ENCODE peak calls at places on chromosomes 13 and 19, in six cellular contexts. One of them, this sample, is unnamed.

GRCh38 chr13:106858910-106859309 is 291.0 kb upstream of the ARGLU1 start:
- DNase-seq in activated CD8-positive, alpha-beta memory T cell treated with anti-CD3 and anti-CD28 coated beads, Interleukin-2, amount 10 ng/mL, durations not matched to agents 7 days and 5 days: no peak
- DNase-seq in cardiac muscle cell: no peak
- DNase-seq in stimulated activated CD4-positive, alpha-beta T cell treated with anti-CD3 and anti-CD28 coated beads, TNF-alpha, amount 100 ng/mL, for 1 hour: no peak
- DNase-seq in BE2C: no peak
- DNase-seq in HL-60: no peak
- DNase-seq in this sample: no peak

GRCh38 chr13:104008571-104009435 is 942.6 kb upstream of the SLC10A2 start:
- DNase-seq in activated CD8-positive, alpha-beta memory T cell treated with anti-CD3 and anti-CD28 coated beads, Interleukin-2, amount 10 ng/mL, durations not matched to agents 7 days and 5 days: no peak
- DNase-seq in cardiac muscle cell: peak; percentile 23
- DNase-seq in stimulated activated CD4-positive, alpha-beta T cell treated with anti-CD3 and anti-CD28 coated beads, TNF-alpha, amount 100 ng/mL, for 1 hour: no peak
- DNase-seq in BE2C: peak; percentile 20
- DNase-seq in HL-60: no peak
- DNase-seq in this sample: peak; percentile 49

GRCh38 chr13:83378901-83379300 is 503.4 kb downstream of the SLITRK1 start:
- DNase-seq in activated CD8-positive, alpha-beta memory T cell treated with anti-CD3 and anti-CD28 coated beads, Interleukin-2, amount 10 ng/mL, durations not matched to agents 7 days and 5 days: no peak
- DNase-seq in cardiac muscle cell: peak; percentile 21
- DNase-seq in stimulated activated CD4-positive, alpha-beta T cell treated with anti-CD3 and anti-CD28 coated beads, TNF-alpha, amount 100 ng/mL, for 1 hour: no peak
- DNase-seq in BE2C: no peak
- DNase-seq in HL-60: no peak
- DNase-seq in this sample: no peak

GRCh38 chr13:36154567-36155231 is 23.5 kb upstream of the DCLK1 start:
- DNase-seq in activated CD8-positive, alpha-beta memory T cell treated with anti-CD3 and anti-CD28 coated beads, Interleukin-2, amount 10 ng/mL, durations not matched to agents 7 days and 5 days: no peak
- DNase-seq in cardiac muscle cell: no peak
- DNase-seq in stimulated activated CD4-positive, alpha-beta T cell treated with anti-CD3 and anti-CD28 coated beads, TNF-alpha, amount 100 ng/mL, for 1 hour: no peak
- DNase-seq in BE2C: no peak
- DNase-seq in HL-60: no peak
- DNase-seq in this sample: peak; percentile 96

GRCh38 chr19:5286465-5287029 is 54.1 kb downstream of the PTPRS start:
- DNase-seq in activated CD8-positive, alpha-beta memory T cell treated with anti-CD3 and anti-CD28 coated beads, Interleukin-2, amount 10 ng/mL, durations not matched to agents 7 days and 5 days: no peak
- DNase-seq in cardiac muscle cell: no peak
- DNase-seq in stimulated activated CD4-positive, alpha-beta T cell treated with anti-CD3 and anti-CD28 coated beads, TNF-alpha, amount 100 ng/mL, for 1 hour: no peak
- DNase-seq in BE2C: no peak
- DNase-seq in HL-60: no peak
- DNase-seq in this sample: no peak

GRCh38 chr13:33743438-33744368 is 74.2 kb upstream of the RFC3 start:
- DNase-seq in activated CD8-positive, alpha-beta memory T cell treated with anti-CD3 and anti-CD28 coated beads, Interleukin-2, amount 10 ng/mL, durations not matched to agents 7 days and 5 days: no peak
- DNase-seq in cardiac muscle cell: peak; percentile 15
- DNase-seq in stimulated activated CD4-positive, alpha-beta T cell treated with anti-CD3 and anti-CD28 coated beads, TNF-alpha, amount 100 ng/mL, for 1 hour: no peak
- DNase-seq in BE2C: no peak
- DNase-seq in HL-60: peak; percentile 55
- DNase-seq in this sample: no peak

GRCh38 chr13:58191754-58192153 is 560.2 kb downstream of the PCDH17 start:
- DNase-seq in activated CD8-positive, alpha-beta memory T cell treated with anti-CD3 and anti-CD28 coated beads, Interleukin-2, amount 10 ng/mL, durations not matched to agents 7 days and 5 days: no peak
- DNase-seq in cardiac muscle cell: no peak
- DNase-seq in stimulated activated CD4-positive, alpha-beta T cell treated with anti-CD3 and anti-CD28 coated beads, TNF-alpha, amount 100 ng/mL, for 1 hour: no peak
- DNase-seq in BE2C: no peak
- DNase-seq in HL-60: no peak
- DNase-seq in this sample: no peak

GRCh38 chr13:111947026-111947810 is 119.7 kb upstream of the SOX1 start:
- DNase-seq in activated CD8-positive, alpha-beta memory T cell treated with anti-CD3 and anti-CD28 coated beads, Interleukin-2, amount 10 ng/mL, durations not matched to agents 7 days and 5 days: peak; percentile 4
- DNase-seq in cardiac muscle cell: no peak
- DNase-seq in stimulated activated CD4-positive, alpha-beta T cell treated with anti-CD3 and anti-CD28 coated beads, TNF-alpha, amount 100 ng/mL, for 1 hour: no peak
- DNase-seq in BE2C: no peak
- DNase-seq in HL-60: no peak
- DNase-seq in this sample: no peak

GRCh38 chr13:31912641-31913401 is 118.8 kb upstream of the FRY start:
- DNase-seq in activated CD8-positive, alpha-beta memory T cell treated with anti-CD3 and anti-CD28 coated beads, Interleukin-2, amount 10 ng/mL, durations not matched to agents 7 days and 5 days: no peak
- DNase-seq in cardiac muscle cell: no peak
- DNase-seq in stimulated activated CD4-positive, alpha-beta T cell treated with anti-CD3 and anti-CD28 coated beads, TNF-alpha, amount 100 ng/mL, for 1 hour: no peak
- DNase-seq in BE2C: peak; percentile 27
- DNase-seq in HL-60: no peak
- DNase-seq in this sample: no peak

GRCh38 chr19:45075215-45076028 is 856 bp downstream of the ZNF296 start:
- DNase-seq in activated CD8-positive, alpha-beta memory T cell treated with anti-CD3 and anti-CD28 coated beads, Interleukin-2, amount 10 ng/mL, durations not matched to agents 7 days and 5 days: peak; percentile 85
- DNase-seq in cardiac muscle cell: peak; percentile 51
- DNase-seq in stimulated activated CD4-positive, alpha-beta T cell treated with anti-CD3 and anti-CD28 coated beads, TNF-alpha, amount 100 ng/mL, for 1 hour: no peak
- DNase-seq in BE2C: no peak
- DNase-seq in HL-60: peak; percentile 95
- DNase-seq in this sample: peak; percentile 18

GRCh38 chr19:10776900-10777650 is 58.9 kb downstream of the TMED1 start:
- DNase-seq in activated CD8-positive, alpha-beta memory T cell treated with anti-CD3 and anti-CD28 coated beads, Interleukin-2, amount 10 ng/mL, durations not matched to agents 7 days and 5 days: no peak
- DNase-seq in cardiac muscle cell: no peak
- DNase-seq in stimulated activated CD4-positive, alpha-beta T cell treated with anti-CD3 and anti-CD28 coated beads, TNF-alpha, amount 100 ng/mL, for 1 hour: no peak
- DNase-seq in BE2C: no peak
- DNase-seq in HL-60: peak; percentile 49
- DNase-seq in this sample: no peak

GRCh38 chr19:55672418-55672817 is 2.6 kb upstream of the EPN1 start:
- DNase-seq in activated CD8-positive, alpha-beta memory T cell treated with anti-CD3 and anti-CD28 coated beads, Interleukin-2, amount 10 ng/mL, durations not matched to agents 7 days and 5 days: no peak
- DNase-seq in cardiac muscle cell: peak; percentile 50
- DNase-seq in stimulated activated CD4-positive, alpha-beta T cell treated with anti-CD3 and anti-CD28 coated beads, TNF-alpha, amount 100 ng/mL, for 1 hour: no peak
- DNase-seq in BE2C: no peak
- DNase-seq in HL-60: no peak
- DNase-seq in this sample: no peak

GRCh38 chr19:39263912-39264305 is 4.3 kb upstream of the IFNL2 start:
- DNase-seq in activated CD8-positive, alpha-beta memory T cell treated with anti-CD3 and anti-CD28 coated beads, Interleukin-2, amount 10 ng/mL, durations not matched to agents 7 days and 5 days: no peak
- DNase-seq in cardiac muscle cell: no peak
- DNase-seq in stimulated activated CD4-positive, alpha-beta T cell treated with anti-CD3 and anti-CD28 coated beads, TNF-alpha, amount 100 ng/mL, for 1 hour: no peak
- DNase-seq in BE2C: no peak
- DNase-seq in HL-60: no peak
- DNase-seq in this sample: no peak

GRCh38 chr19:11130824-11131455 is 24.6 kb downstream of the SPC24 start:
- DNase-seq in activated CD8-positive, alpha-beta memory T cell treated with anti-CD3 and anti-CD28 coated beads, Interleukin-2, amount 10 ng/mL, durations not matched to agents 7 days and 5 days: peak; percentile 75
- DNase-seq in cardiac muscle cell: peak; percentile 80
- DNase-seq in stimulated activated CD4-positive, alpha-beta T cell treated with anti-CD3 and anti-CD28 coated beads, TNF-alpha, amount 100 ng/mL, for 1 hour: peak; percentile 37
- DNase-seq in BE2C: peak; percentile 82
- DNase-seq in HL-60: peak; percentile 79
- DNase-seq in this sample: peak; percentile 63

GRCh38 chr19:6528544-6529121 is 2.2 kb upstream of the TNFSF9 start:
- DNase-seq in activated CD8-positive, alpha-beta memory T cell treated with anti-CD3 and anti-CD28 coated beads, Interleukin-2, amount 10 ng/mL, durations not matched to agents 7 days and 5 days: no peak
- DNase-seq in cardiac muscle cell: peak; percentile 59
- DNase-seq in stimulated activated CD4-positive, alpha-beta T cell treated with anti-CD3 and anti-CD28 coated beads, TNF-alpha, amount 100 ng/mL, for 1 hour: no peak
- DNase-seq in BE2C: no peak
- DNase-seq in HL-60: peak; percentile 86
- DNase-seq in this sample: no peak

GRCh38 chr13:106083620-106084350 is 451.7 kb downstream of the EFNB2 start:
- DNase-seq in activated CD8-positive, alpha-beta memory T cell treated with anti-CD3 and anti-CD28 coated beads, Interleukin-2, amount 10 ng/mL, durations not matched to agents 7 days and 5 days: no peak
- DNase-seq in cardiac muscle cell: peak; percentile 62
- DNase-seq in stimulated activated CD4-positive, alpha-beta T cell treated with anti-CD3 and anti-CD28 coated beads, TNF-alpha, amount 100 ng/mL, for 1 hour: no peak
- DNase-seq in BE2C: peak; percentile 40
- DNase-seq in HL-60: no peak
- DNase-seq in this sample: no peak

GRCh38 chr13:96629331-96629730 is 364.9 kb downstream of the OXGR1 start:
- DNase-seq in activated CD8-positive, alpha-beta memory T cell treated with anti-CD3 and anti-CD28 coated beads, Interleukin-2, amount 10 ng/mL, durations not matched to agents 7 days and 5 days: no peak
- DNase-seq in cardiac muscle cell: no peak
- DNase-seq in stimulated activated CD4-positive, alpha-beta T cell treated with anti-CD3 and anti-CD28 coated beads, TNF-alpha, amount 100 ng/mL, for 1 hour: no peak
- DNase-seq in BE2C: no peak
- DNase-seq in HL-60: no peak
- DNase-seq in this sample: no peak